ENCODE peak calls at places on chromosomes 4 and X, in five cellular contexts. F is H9, P is GM23248, B is ovary, N is tibial artery. S is an unnamed sample.

GRCh38 chr4:76993787-76994641 is 44.5 kb downstream of the SEPTIN11 start:
- DNase-seq in B (no peak), P (no peak), N (no peak), F (no peak), S (no peak)

GRCh38 chr4:172982151-172982590 is 186.4 kb upstream of the GALNT7 start:
- DNase-seq in B (no peak), F (no peak), P (peak; percentile 65), N (peak; percentile 80), S (no peak)

GRCh38 chrX:41336447-41336846 is 2.5 kb downstream of the DDX3X start:
- DNase-seq in P (no peak), F (no peak), N (no peak), B (no peak), S (no peak)

GRCh38 chrX:24377911-24378468 is 17.6 kb downstream of the SUPT20HL1 start:
- DNase-seq in P (no peak), N (no peak), B (no peak), F (peak; percentile 77), S (no peak)

GRCh38 chr4:157739237-157739636 is 433.6 kb downstream of the GASK1B start:
- DNase-seq in N (no peak), B (no peak), F (no peak), P (peak; percentile 3), S (no peak)

GRCh38 chr4:147049940-147050852 is 104.5 kb upstream of the TTC29 start:
- DNase-seq in N (no peak), B (no peak), F (no peak), P (peak; percentile 47), S (no peak)

GRCh38 chrX:133254666-133255065 is 36.5 kb upstream of the TFDP3 start:
- DNase-seq in B (no peak), F (no peak), P (peak; percentile 58), N (no peak), S (no peak)

GRCh38 chrX:20265726-20266681 is 705 bp downstream of the RPS6KA3 start:
- DNase-seq in F (peak; percentile 26), N (peak; percentile 20), B (peak; percentile 42), P (peak; percentile 67), S (peak; percentile 19)

GRCh38 chr4:128516568-128516967 is 229.0 kb upstream of the PGRMC2 start:
- DNase-seq in B (no peak), N (no peak), F (no peak), P (peak; percentile 78), S (no peak)

GRCh38 chr4:182143086-182143821 is 99.9 kb upstream of the TENM3 start:
- DNase-seq in B (no peak), N (no peak), P (peak; percentile 22), F (no peak), S (no peak)

GRCh38 chr4:78464265-78464664 is 87.3 kb upstream of the ANXA3 start:
- DNase-seq in B (no peak), N (no peak), F (no peak), P (no peak), S (no peak)

GRCh38 chr4:89434364-89434988 is 126.9 kb upstream of the GPRIN3 start:
- DNase-seq in P (peak; percentile 70), N (no peak), B (no peak), F (no peak), S (no peak)

GRCh38 chr4:85496933-85497332 is 22.0 kb downstream of the ARHGAP24 start:
- DNase-seq in P (peak; percentile 91), N (no peak), F (no peak), B (no peak), S (no peak)

GRCh38 chr4:103422467-103423219 is 224.5 kb upstream of the CENPE start:
- DNase-seq in F (no peak), B (no peak), P (peak; percentile 17), N (no peak), S (no peak)

GRCh38 chrX:74925210-74926088 is at the start of gene NEXMIF:
- DNase-seq in F (peak; percentile 49), B (peak; percentile 20), N (no peak), P (peak; percentile 45), S (peak; percentile 19)

GRCh38 chr4:150098214-150098613 is 20.0 kb downstream of the DCLK2 start:
- DNase-seq in P (no peak), N (no peak), F (no peak), B (no peak), S (no peak)

GRCh38 chr4:60865238-60865637 is 334.9 kb upstream of the ADGRL3 start:
- DNase-seq in P (no peak), N (no peak), F (peak; percentile 31), B (no peak), S (no peak)

GRCh38 chr4:87068591-87069021 is 133.8 kb downstream of the AFF1 start:
- DNase-seq in F (no peak), P (no peak), N (no peak), B (no peak), S (no peak)

GRCh38 chrX:119646515-119646914 is 40.3 kb upstream of the NKRF start:
- DNase-seq in P (no peak), B (no peak), N (no peak), F (no peak), S (no peak)

GRCh38 chr4:149999485-150000074 is 78.7 kb upstream of the DCLK2 start:
- DNase-seq in F (no peak), B (peak; percentile 23), N (no peak), P (peak; percentile 88), S (peak; percentile 35)

GRCh38 chr4:6688879-6689505 is 4.7 kb upstream of the S100P start:
- DNase-seq in N (no peak), B (no peak), F (peak; percentile 81), P (peak; percentile 94), S (no peak)

GRCh38 chr4:151641167-151641566 is 119.6 kb downstream of the GATB start:
- DNase-seq in F (no peak), N (no peak), B (no peak), P (peak; percentile 89), S (no peak)

GRCh38 chr4:83075696-83076095 is 38.8 kb downstream of the PLAC8 start:
- DNase-seq in N (no peak), P (peak; percentile 72), F (no peak), B (no peak), S (no peak)

GRCh38 chrX:115337735-115338134 is 48.2 kb downstream of the LUZP4 start:
- DNase-seq in B (peak; percentile 48), N (no peak), F (no peak), P (peak; percentile 80), S (no peak)

GRCh38 chrX:130118941-130119640 is 8.8 kb upstream of the ELF4 start:
- DNase-seq in P (peak; percentile 57), B (no peak), F (no peak), N (no peak), S (no peak)

GRCh38 chrX:100363926-100364325 is 46.1 kb downstream of the PCDH19 start:
- DNase-seq in F (peak; percentile 25), B (no peak), P (no peak), N (no peak), S (no peak)

GRCh38 chr4:52010976-52011375 is 9.2 kb downstream of the LRRC66 start:
- DNase-seq in P (no peak), B (no peak), N (no peak), F (no peak), S (no peak)

GRCh38 chr4:98976716-98977115 is 18.8 kb upstream of the METAP1 start:
- DNase-seq in P (peak; percentile 23), B (no peak), F (no peak), N (no peak), S (no peak)

DNA sequence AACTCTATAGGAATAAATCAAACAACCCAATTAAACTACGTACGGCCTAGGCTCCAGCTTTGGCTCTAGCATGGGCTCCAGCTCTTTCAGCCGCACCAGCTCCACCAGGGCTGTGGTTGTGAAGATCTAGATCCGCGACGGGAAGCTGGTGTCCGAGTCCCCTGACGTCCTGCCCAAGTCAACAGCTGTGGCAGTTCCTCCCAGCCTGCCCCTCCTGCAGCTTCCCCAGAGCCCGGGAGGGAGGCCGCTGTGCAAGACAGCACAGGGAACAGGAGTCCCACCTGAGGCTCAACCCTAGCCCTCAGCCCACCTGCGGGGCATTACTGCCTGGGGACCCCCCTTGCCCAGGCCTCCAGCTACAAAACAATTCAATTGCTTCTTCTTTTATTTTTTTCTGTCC is 2680.3 kb downstream of the PCDH7 start:
- DNase-seq in F (no peak), P (no peak), N (no peak), B (no peak), S (no peak)
- H3K9me3 ChIP-seq in F (no peaks in the 10 kb centered on the region), P (no peaks in the 10 kb centered on the region), N (no peaks in the 10 kb centered on the region), B (no peaks in the 10 kb centered on the region), S (no peaks in the 10 kb centered on the region)

GRCh38 chrX:69083361-69083760 is 81.9 kb downstream of the PJA1 start:
- DNase-seq in F (no peak), P (no peak), B (no peak), N (no peak), S (no peak)

GRCh38 chrX:69088171-69088938 is 76.9 kb downstream of the PJA1 start:
- DNase-seq in N (no peak), B (no peak), F (peak; percentile 42), P (peak; percentile 20), S (no peak)

GRCh38 chrX:69083785-69084184 is 81.5 kb downstream of the PJA1 start:
- DNase-seq in F (no peak), N (no peak), P (no peak), B (no peak), S (no peak)

GRCh38 chrX:69085151-69085550 is 80.1 kb downstream of the PJA1 start:
- DNase-seq in B (no peak), F (no peak), P (no peak), N (no peak), S (no peak)

DNA sequence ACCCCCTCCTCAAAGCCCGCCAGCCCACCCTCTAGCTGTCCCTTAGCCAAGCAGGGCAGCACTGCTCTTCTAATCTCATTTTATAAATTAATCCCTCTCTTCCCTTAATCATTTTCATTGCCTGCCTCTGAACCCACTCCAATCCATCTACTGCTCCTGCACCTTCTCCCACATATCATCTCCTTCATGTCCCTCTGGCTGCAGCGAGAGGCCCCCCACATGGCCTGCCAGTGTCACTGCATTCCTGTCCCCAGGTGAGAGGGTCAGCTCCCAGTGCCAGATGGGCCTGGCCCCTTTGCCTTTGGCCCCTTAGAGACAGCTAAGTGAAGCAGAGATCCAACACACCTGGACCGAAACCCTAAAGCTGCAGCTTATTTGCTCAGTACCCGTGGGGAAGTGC is 79.4 kb downstream of the PJA1 start:
- DNase-seq in N (no peak), F (no peak), B (no peak), P (no peak), S (no peak)
- H3K9me3 ChIP-seq in N (no peaks in the 10 kb centered on the region), F (no peaks in the 10 kb centered on the region), B (no peaks in the 10 kb centered on the region), P (no peaks in the 10 kb centered on the region), S (no peaks in the 10 kb centered on the region)

DNA sequence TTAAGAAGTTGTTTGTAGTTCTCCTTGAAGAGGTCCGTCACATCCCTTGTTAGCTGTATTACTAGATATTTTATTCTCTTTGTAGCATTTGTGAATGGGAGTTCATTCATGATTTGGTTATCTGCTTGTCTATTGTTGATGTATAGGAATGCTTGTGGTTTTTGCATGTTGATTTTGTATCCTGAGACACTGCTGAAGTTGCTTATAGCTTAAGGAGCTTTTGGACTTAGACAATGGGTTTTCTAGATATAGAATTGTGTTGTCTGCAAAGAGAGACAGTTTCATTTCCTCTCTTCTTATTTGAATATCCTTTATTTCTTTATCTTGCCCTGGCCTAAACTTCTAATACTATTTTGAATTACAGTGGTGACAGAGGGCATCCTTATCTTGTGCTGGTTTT is 52.1 kb upstream of the GRID2 start:
- DNase-seq in F (no peak), P (no peak), N (no peak), B (no peak), S (no peak)
- H3K9me3 ChIP-seq in F (peaks cover 52% of the 10 kb centered on the region), P (no peaks in the 10 kb centered on the region), N (no peaks in the 10 kb centered on the region), B (no peaks in the 10 kb centered on the region), S (no peaks in the 10 kb centered on the region)

DNA sequence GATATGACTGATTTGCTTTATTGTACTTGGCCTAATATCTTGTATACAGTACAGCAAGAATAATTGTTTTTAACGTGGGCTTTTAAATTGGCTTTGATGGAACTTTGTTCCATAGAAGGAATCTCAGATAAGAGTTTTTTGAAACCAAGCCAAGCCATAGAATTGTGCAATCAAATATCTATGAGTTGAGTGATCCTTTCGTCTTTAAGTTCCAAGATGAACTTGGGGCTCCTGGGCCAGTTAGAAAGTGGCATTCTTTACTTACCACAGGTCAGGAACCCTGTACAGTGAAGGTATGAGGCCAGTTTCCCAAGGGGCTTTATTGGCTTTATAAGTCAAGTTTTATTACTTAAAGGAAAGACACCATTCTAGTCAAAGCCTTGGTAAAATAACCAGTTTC is 2104.2 kb downstream of the PCDH7 start:
- DNase-seq in F (no peak), P (no peak), N (no peak), B (no peak), S (no peak)
- H3K9me3 ChIP-seq in F (peaks cover 12% of the 10 kb centered on the region), P (no peaks in the 10 kb centered on the region), N (no peaks in the 10 kb centered on the region), B (no peaks in the 10 kb centered on the region), S (no peaks in the 10 kb centered on the region)

S was measured in testis.